ENCODE peak calls at places on chromosomes 6 and 20, in seven cellular contexts. W, D, E, B, K, P and U are unnamed samples.

GRCh38 chr20:4814696-4815252 is 93.1 kb downstream of the PRND start:
- DNase-seq in B (no peak), P (no peak), D (peak), K (no peak), E (no peak), W (no peak), U (peak)

GRCh38 chr6:22828179-22829062 is 259.1 kb downstream of the HDGFL1 start:
- DNase-seq in B (no peak), D (peak), P (peak), K (peak), E (peak), W (peak), U (no peak)

GRCh38 chr6:90500458-90500857 is 86.4 kb downstream of the MAP3K7 start:
- DNase-seq in K (no peak), E (no peak), P (no peak), D (no peak), B (no peak), W (no peak), U (no peak)

GRCh38 chr6:109672204-109672603 is 18.8 kb downstream of the AK9 start:
- DNase-seq in E (no peak), P (no peak), K (no peak), D (no peak), B (no peak), W (peak), U (no peak)

GRCh38 chr6:168247456-168248147 is 72.0 kb downstream of the DACT2 start:
- DNase-seq in E (peak), P (peak), K (no peak), D (peak), W (no peak), B (no peak), U (peak)

GRCh38 chr20:58634818-58635665 is 16.0 kb upstream of the STX16 start:
- DNase-seq in W (no peak), E (no peak), B (peak), P (no peak), K (no peak), D (peak), U (peak)

GRCh38 chr6:119243037-119243436 is 106.5 kb downstream of the MAN1A1 start:
- DNase-seq in K (no peak), B (no peak), W (no peak), E (no peak), P (no peak), D (no peak), U (no peak)

GRCh38 chr6:88298446-88298845 is 132.3 kb upstream of the CNR1 start:
- DNase-seq in K (no peak), P (no peak), E (no peak), D (no peak), W (no peak), B (no peak), U (no peak)

GRCh38 chr6:79375635-79376425 is 141.3 kb upstream of the HMGN3 start:
- DNase-seq in E (no peak), D (no peak), W (no peak), P (no peak), K (no peak), B (no peak), U (no peak)

GRCh38 chr6:81565071-81565470 is 187.4 kb downstream of the TENT5A start:
- DNase-seq in P (no peak), B (no peak), E (no peak), K (no peak), W (no peak), D (no peak), U (no peak)

GRCh38 chr6:155408231-155408630 is 47.4 kb downstream of the NOX3 start:
- DNase-seq in W (no peak), B (no peak), E (no peak), D (no peak), K (no peak), P (no peak), U (no peak)

GRCh38 chr6:169162249-169162967 is 91.2 kb downstream of the THBS2 start:
- DNase-seq in D (peak), P (no peak), B (no peak), K (no peak), E (no peak), W (no peak), U (no peak)

GRCh38 chr6:83970582-83970981 is 63.0 kb upstream of the MRAP2 start:
- DNase-seq in E (no peak), P (no peak), B (no peak), K (no peak), D (no peak), W (no peak), U (no peak)

GRCh38 chr20:32639284-32639683 is 34.5 kb downstream of the C20orf203 start:
- DNase-seq in E (no peak), D (no peak), K (no peak), P (no peak), W (no peak), B (no peak), U (no peak)

GRCh38 chr6:107185570-107185969 is 70.3 kb upstream of the BEND3 start:
- DNase-seq in K (peak), W (peak), P (no peak), D (peak), B (no peak), E (peak), U (no peak)

GRCh38 chr6:157644043-157644810 is 178.8 kb upstream of the SNX9 start:
- DNase-seq in D (no peak), E (no peak), P (no peak), B (no peak), W (no peak), K (no peak), U (no peak)

GRCh38 chr6:38671885-38672467 is 31.0 kb downstream of the GLO1 start:
- DNase-seq in W (peak), E (peak), P (no peak), K (peak), D (no peak), B (no peak), U (no peak)